ENCODE peak calls at places on chromosome 18, in four cellular contexts. One of them, this sample, is unnamed.
A peak's percentile ranks its signal among the peaks of the same experiment; 100 is the strongest.

GRCh38 chr18:56233595-56233994 is 404.8 kb downstream of the TXNL1 start:
- DNase-seq in RWPE2: no peak
- DNase-seq in Jurkat, Clone E6-1: no peak
- DNase-seq in lung microvascular endothelial cell: peak; percentile 35
- DNase-seq in this sample: peak; percentile 65

GRCh38 chr18:13051950-13052349 is 60.8 kb downstream of the CEP192 start:
- DNase-seq in RWPE2: no peak
- DNase-seq in Jurkat, Clone E6-1: no peak
- DNase-seq in lung microvascular endothelial cell: peak; percentile 59
- DNase-seq in this sample: no peak

GRCh38 chr18:73264562-73264921 is 396.8 kb upstream of the NETO1 start:
- DNase-seq in RWPE2: no peak
- DNase-seq in Jurkat, Clone E6-1: no peak
- DNase-seq in lung microvascular endothelial cell: no peak
- DNase-seq in this sample: no peak

GRCh38 chr18:39862341-39862740 is 2092.7 kb upstream of the PIK3C3 start:
- DNase-seq in RWPE2: no peak
- DNase-seq in Jurkat, Clone E6-1: no peak
- DNase-seq in lung microvascular endothelial cell: no peak
- DNase-seq in this sample: no peak

GRCh38 chr18:13232060-13232917 is 13.7 kb downstream of the LDLRAD4 start:
- DNase-seq in RWPE2: no peak
- DNase-seq in Jurkat, Clone E6-1: no peak
- DNase-seq in lung microvascular endothelial cell: no peak
- DNase-seq in this sample: peak; percentile 68

GRCh38 chr18:63683152-63683551 is 19.6 kb upstream of the SERPINB11 start:
- DNase-seq in RWPE2: peak; percentile 75
- DNase-seq in Jurkat, Clone E6-1: no peak
- DNase-seq in lung microvascular endothelial cell: peak; percentile 14
- DNase-seq in this sample: no peak

GRCh38 chr18:58046794-58047555 is 2.9 kb downstream of the NEDD4L start:
- DNase-seq in RWPE2: no peak
- DNase-seq in Jurkat, Clone E6-1: no peak
- DNase-seq in lung microvascular endothelial cell: no peak
- DNase-seq in this sample: no peak

GRCh38 chr18:59651071-59651470 is 46.2 kb downstream of the CCBE1 start:
- DNase-seq in RWPE2: no peak
- DNase-seq in Jurkat, Clone E6-1: no peak
- DNase-seq in lung microvascular endothelial cell: no peak
- DNase-seq in this sample: no peak

GRCh38 chr18:6413554-6414117 is 1.1 kb downstream of the L3MBTL4 start:
- DNase-seq in RWPE2: no peak
- DNase-seq in Jurkat, Clone E6-1: no peak
- DNase-seq in lung microvascular endothelial cell: no peak
- DNase-seq in this sample: no peak

GRCh38 chr18:7464245-7464966 is 102.7 kb upstream of the PTPRM start:
- DNase-seq in RWPE2: no peak
- DNase-seq in Jurkat, Clone E6-1: no peak
- DNase-seq in lung microvascular endothelial cell: no peak
- DNase-seq in this sample: no peak

GRCh38 chr18:46723856-46724415 is 32.9 kb downstream of the ST8SIA5 start:
- DNase-seq in RWPE2: no peak
- DNase-seq in Jurkat, Clone E6-1: no peak
- DNase-seq in lung microvascular endothelial cell: no peak
- DNase-seq in this sample: peak; percentile 68

GRCh38 chr18:9575558-9575957 is 38.8 kb downstream of the PPP4R1 start:
- DNase-seq in RWPE2: peak; percentile 77
- DNase-seq in Jurkat, Clone E6-1: no peak
- DNase-seq in lung microvascular endothelial cell: peak; percentile 98
- DNase-seq in this sample: peak; percentile 24

This sample was measured in cerebellum.